ENCODE peak calls at places on chromosomes 4 and X, in nine cellular contexts. M is tibial nerve, V is brain microvascular endothelial cell, A is colonic mucosa, N is upper lobe of left lung, P is PC-3, G is lower lobe of right lung, Y is small intestine, O is endodermal cell. C is an unnamed sample.

GRCh38 chrX:68534696-68535095 is 35.8 kb downstream of the YIPF6 start:
- DNase-seq in G (no peak), P (no peak), V (no peak), Y (no peak), N (no peak), M (no peak), A (no peak), O (no peak), C (no peak)

GRCh38 chr4:140018931-140019618 is 134.9 kb downstream of the MAML3 start:
- DNase-seq in O (no peak), G (no peak), P (peak), N (no peak), M (no peak), Y (peak), V (no peak), A (no peak), C (no peak)

GRCh38 chr4:4610672-4611071 is 68.8 kb upstream of the STX18 start:
- DNase-seq in Y (no peak), G (no peak), V (no peak), N (no peak), O (no peak), M (no peak), A (no peak), P (no peak), C (no peak)

GRCh38 chr4:40672528-40673522 is 43.2 kb upstream of the RBM47 start:
- DNase-seq in A (no peak), M (no peak), Y (peak), N (peak), P (peak), G (peak), O (peak), V (peak), C (no peak)

GRCh38 chrX:10156199-10157031 is at the start of gene CLCN4:
- DNase-seq in G (peak), M (no peak), V (peak), Y (peak), A (peak), O (peak), N (peak), P (peak), C (no peak)

GRCh38 chr4:67593741-67594175 is 35.2 kb downstream of the STAP1 start:
- DNase-seq in G (no peak), N (no peak), M (no peak), V (peak), O (no peak), Y (no peak), P (no peak), A (no peak), C (no peak)

GRCh38 chr4:2651546-2651945 is 104.6 kb downstream of the TNIP2 start:
- DNase-seq in O (no peak), N (no peak), M (no peak), V (no peak), A (no peak), Y (no peak), G (no peak), P (no peak), C (no peak)

GRCh38 chr4:132071815-132072214 is 1077.3 kb upstream of the PCDH10 start:
- DNase-seq in P (peak), A (no peak), G (no peak), M (no peak), O (no peak), Y (no peak), N (no peak), V (no peak), C (no peak)

GRCh38 chrX:71366674-71367256 is 608 bp downstream of the TAF1 start:
- DNase-seq in N (peak), P (no peak), A (peak), G (peak), O (no peak), M (no peak), V (peak), Y (peak), C (no peak)

GRCh38 chr4:139227729-139228404 is 50.8 kb upstream of the ELF2 start:
- DNase-seq in V (no peak), A (no peak), N (no peak), Y (no peak), P (peak), O (no peak), M (no peak), G (no peak), C (no peak)

GRCh38 chr4:48445704-48446103 is 37.4 kb upstream of the SLC10A4 start:
- DNase-seq in O (no peak), Y (peak), M (no peak), N (no peak), P (peak), G (no peak), V (no peak), A (no peak), C (no peak)

GRCh38 chr4:10639664-10640063 is 44.9 kb downstream of the CLNK start:
- DNase-seq in M (no peak), P (no peak), G (no peak), Y (no peak), A (no peak), N (no peak), O (no peak), V (no peak), C (no peak)

GRCh38 chrX:1248381-1249061 is 20.1 kb upstream of the CSF2RA start:
- DNase-seq in Y (no peak), P (no peak), O (peak), V (no peak), A (no peak), G (peak), N (peak), M (no peak), C (no peak)

GRCh38 chr4:47839259-47839658 is 1.4 kb upstream of the CORIN start:
- DNase-seq in V (peak), Y (peak), G (no peak), P (no peak), N (no peak), A (no peak), M (no peak), O (no peak), C (no peak)

GRCh38 chr4:82480786-82481317 is 50.5 kb downstream of the ENOPH1 start:
- DNase-seq in P (no peak), V (no peak), G (no peak), Y (no peak), N (no peak), O (peak), A (no peak), M (no peak), C (no peak)

GRCh38 chr4:150078041-150078995 is at the start of gene DCLK2:
- DNase-seq in P (peak), G (peak), V (peak), N (peak), Y (peak), O (peak), A (peak), M (peak), C (no peak)
- H3K4me3 ChIP-seq in P (peak), G (peak), V (peak), N (peak), Y (peak), O (peak), A (peak), M (peak), C (peak)

GRCh38 chr4:14708574-14708973 is 293.7 kb upstream of the CPEB2 start:
- DNase-seq in A (no peak), P (no peak), N (no peak), M (no peak), Y (no peak), G (no peak), O (no peak), V (no peak), C (no peak)
- H3K27ac ChIP-seq in A (no peak), P (no peak), N (no peak), M (no peak), Y (no peak), G (no peak), O (no peak), V (no peak), C (no peak)

GRCh38 chr4:56050584-56050983 is 101.8 kb downstream of the CEP135 start:
- DNase-seq in Y (no peak), V (no peak), A (no peak), O (no peak), G (no peak), P (no peak), N (no peak), M (no peak), C (no peak)
- H3K4me3 ChIP-seq in Y (no peak), V (no peak), A (no peak), O (peak), G (no peak), P (peak), N (no peak), M (no peak), C (no peak)

DNA sequence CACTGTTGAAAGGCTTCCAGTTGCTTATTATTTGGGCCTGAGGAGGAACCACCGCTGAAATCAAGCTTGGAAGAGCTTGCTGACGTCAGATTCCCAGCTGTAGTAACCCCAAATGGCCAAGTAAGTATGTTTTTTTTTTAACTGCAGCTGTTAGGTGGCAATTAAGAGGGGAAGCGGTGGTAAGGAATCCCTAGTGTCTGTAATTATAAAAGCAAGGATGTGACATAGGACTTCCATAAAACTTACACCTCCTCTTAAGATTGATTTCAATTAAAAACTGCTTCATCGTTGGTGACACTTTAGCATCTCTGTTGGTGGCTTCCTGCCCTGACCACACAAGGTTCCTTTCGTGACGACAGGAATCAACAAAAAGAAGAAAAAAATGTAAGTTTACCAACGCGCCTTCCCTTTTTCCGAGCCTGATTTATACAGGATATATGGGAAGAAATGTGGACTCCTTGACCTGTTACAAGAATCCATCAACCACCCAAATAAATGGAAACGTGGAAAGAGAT is 908 bp downstream of the RELL1 start:
- DNase-seq in N (no peak), V (no peak), M (no peak), O (no peak), Y (peak), A (no peak), P (no peak), G (no peak), C (no peak)
- H3K27ac ChIP-seq in N (peak), V (peak), M (peak), O (no peak), Y (peak), A (peak), P (no peak), G (peak), C (peak)

GRCh38 chrX:150086371-150086770 is 148.1 kb upstream of the EOLA2 start:
- DNase-seq in G (no peak), P (no peak), Y (no peak), V (no peak), A (no peak), N (no peak), O (no peak), M (no peak), C (no peak)

GRCh38 chrX:150087612-150088011 is 149.3 kb upstream of the EOLA2 start:
- DNase-seq in M (no peak), G (no peak), N (no peak), Y (no peak), A (no peak), V (no peak), O (no peak), P (no peak), C (no peak)

GRCh38 chrX:150085881-150086280 is 147.6 kb upstream of the EOLA2 start:
- DNase-seq in G (no peak), P (peak), N (no peak), O (no peak), V (no peak), Y (no peak), M (no peak), A (no peak), C (no peak)

GRCh38 chrX:150088766-150089518 is 150.7 kb upstream of the EOLA2 start:
- DNase-seq in V (no peak), M (no peak), O (no peak), G (no peak), N (no peak), Y (no peak), P (no peak), A (no peak), C (no peak)

GRCh38 chrX:150088042-150088441 is 149.8 kb upstream of the EOLA2 start:
- DNase-seq in V (no peak), A (no peak), M (no peak), N (no peak), Y (no peak), P (no peak), O (no peak), G (no peak), C (no peak)
- H3K4me3 ChIP-seq in V (no peak), A (no peak), M (no peak), N (no peak), Y (no peak), P (no peak), O (no peak), G (no peak), C (no peak)

GRCh38 chr4:189032939-189033338 is 893.7 kb downstream of the TRIML1 start:
- DNase-seq in O (no peak), N (no peak), M (no peak), Y (no peak), G (no peak), V (no peak), P (no peak), A (no peak), C (no peak)
- H3K27ac ChIP-seq in O (no peak), N (no peak), M (no peak), Y (no peak), G (no peak), V (no peak), P (no peak), A (no peak), C (no peak)

GRCh38 chrX:137032378-137032694 is 1.5 kb downstream of the GPR101 start:
- DNase-seq in P (no peak), A (no peak), Y (no peak), M (no peak), V (no peak), G (no peak), O (no peak), N (no peak), C (no peak)
- H3K4me3 ChIP-seq in P (peak), A (peak), Y (no peak), M (no peak), V (peak), G (peak), O (peak), N (peak), C (peak)

C was measured in esophagus squamous epithelium.